ENCODE peak calls at places on chromosomes 5 and 9, in eight cellular contexts. O is dermis blood vessel endothelial cell; Y is neural crest cell; W is dorsolateral prefrontal cortex; D is A172; L is heart left ventricle; P is activated CD8-positive, alpha-beta T cell treated with anti-CD3 and anti-CD28 coated beads for 36 hours; M is T47D. T is an unnamed sample.

GRCh38 chr5:81506900-81507588 is 113.1 kb upstream of the ACOT12 start:
- DNase-seq in O (peak), Y (peak), W (no peak), D (peak), L (peak), P (peak), M (peak), T (peak)

GRCh38 chr9:91720746-91721705 is 229.0 kb downstream of the ROR2 start:
- DNase-seq in O (no peak), Y (no peak), W (no peak), D (no peak), L (no peak), P (no peak), M (no peak), T (no peak)

GRCh38 chr9:127522727-127523126 is 71.4 kb downstream of the LRSAM1 start:
- DNase-seq in O (no peak), Y (no peak), W (no peak), D (peak), L (no peak), P (no peak), M (peak), T (no peak)

GRCh38 chr9:126682928-126683697 is 69.4 kb downstream of the LMX1B start:
- DNase-seq in O (no peak), Y (no peak), W (no peak), D (no peak), L (peak), P (no peak), M (no peak), T (no peak)

GRCh38 chr5:74762599-74762998 is 4.3 kb downstream of the GFM2 start:
- DNase-seq in O (peak), Y (no peak), W (no peak), D (peak), L (no peak), P (peak), M (no peak), T (no peak)

GRCh38 chr5:31854625-31855526 is 215.9 kb downstream of the PDZD2 start:
- DNase-seq in O (peak), Y (peak), W (peak), D (peak), L (peak), P (peak), M (peak), T (no peak)

GRCh38 chr5:34583167-34583566 is 73.0 kb upstream of the RAI14 start:
- DNase-seq in O (peak), Y (no peak), W (no peak), D (no peak), L (no peak), P (no peak), M (no peak), T (peak)

GRCh38 chr9:3200331-3200774 is 325.4 kb downstream of the RFX3 start:
- DNase-seq in O (no peak), Y (no peak), W (no peak), D (peak), L (no peak), P (no peak), M (no peak), T (no peak)

GRCh38 chr5:121982500-121983261 is 20.9 kb downstream of the SRFBP1 start:
- DNase-seq in O (peak), Y (no peak), W (no peak), D (no peak), L (no peak), P (no peak), M (no peak), T (peak)

GRCh38 chr5:122929001-122929400 is 83.6 kb downstream of the SNX24 start:
- DNase-seq in O (no peak), Y (no peak), W (no peak), D (no peak), L (no peak), P (no peak), M (no peak), T (no peak)

GRCh38 chr5:78213799-78214198 is 80.7 kb downstream of the AP3B1 start:
- DNase-seq in O (no peak), Y (no peak), W (no peak), D (no peak), L (no peak), P (no peak), M (no peak), T (no peak)

GRCh38 chr9:35954942-35955546 is 2.9 kb downstream of the OR2S2 start:
- DNase-seq in O (peak), Y (peak), W (no peak), D (peak), L (peak), P (peak), M (peak), T (peak)

GRCh38 chr5:149583394-149583793 is 2.1 kb downstream of the ARHGEF37 start:
- DNase-seq in O (peak), Y (no peak), W (peak), D (no peak), L (no peak), P (no peak), M (peak), T (peak)

GRCh38 chr9:116234091-116234490 is 80.5 kb downstream of the PAPPA start:
- DNase-seq in O (no peak), Y (no peak), W (no peak), D (peak), L (no peak), P (no peak), M (no peak), T (no peak)

GRCh38 chr9:83383034-83383433 is 155.2 kb downstream of the FRMD3 start:
- DNase-seq in O (no peak), Y (no peak), W (no peak), D (no peak), L (no peak), P (no peak), M (no peak), T (no peak)

GRCh38 chr9:129407905-129408452 is 212.9 kb downstream of the C9orf50 start:
- DNase-seq in O (no peak), Y (no peak), W (no peak), D (no peak), L (no peak), P (no peak), M (no peak), T (no peak)

GRCh38 chr5:169202969-169203368 is 98.0 kb downstream of the SLIT3 start:
- DNase-seq in O (no peak), Y (no peak), W (no peak), D (no peak), L (no peak), P (no peak), M (no peak), T (no peak)

GRCh38 chr9:18331808-18332209 is 142.1 kb upstream of the ADAMTSL1 start:
- DNase-seq in O (peak), Y (no peak), W (no peak), D (no peak), L (no peak), P (no peak), M (no peak), T (peak)

GRCh38 chr5:135194573-135195266 is 160.7 kb upstream of the PITX1 start:
- DNase-seq in O (no peak), Y (no peak), W (no peak), D (no peak), L (peak), P (no peak), M (no peak), T (no peak)